ENCODE peak calls at places on chromosomes 7 and 10, in nine cellular contexts. S, W, D, Z, U, H, C, P and T are unnamed samples.

GRCh38 chr7:11570922-11571550 is 261.0 kb downstream of the THSD7A start:
- ATAC-seq in W (no peak), U (no peak), D (no peak), H (no peak), C (no peak), S (no peak), P (no peak), Z (no peak), T (no peak)

GRCh38 chr10:47258921-47259320 is 41.1 kb upstream of the GDF10 start:
- ATAC-seq in C (no peak), H (no peak), W (no peak), D (no peak), Z (no peak), P (no peak), U (no peak), S (no peak), T (no peak)

GRCh38 chr10:106132956-106133355 is 1031.5 kb downstream of the SORCS1 start:
- ATAC-seq in H (no peak), S (no peak), C (no peak), W (no peak), Z (no peak), U (no peak), D (no peak), P (no peak), T (no peak)

GRCh38 chr7:129457101-129457500 is 22.9 kb downstream of the STRIP2 start:
- ATAC-seq in U (no peak), D (no peak), H (no peak), C (no peak), Z (no peak), S (no peak), P (no peak), W (no peak), T (no peak)

GRCh38 chr10:71621263-71621751 is 98.3 kb downstream of the C10orf105 start:
- ATAC-seq in W (peak; percentile 94), S (no peak), H (peak; percentile 32), P (peak; percentile 68), U (peak; percentile 26), D (no peak), Z (no peak), C (no peak), T (no peak)

GRCh38 chr7:104653870-104654401 is 325.5 kb downstream of the LHFPL3 start:
- ATAC-seq in U (no peak), Z (no peak), C (no peak), W (no peak), S (no peak), P (no peak), H (no peak), D (no peak), T (no peak)

GRCh38 chr7:79434098-79434497 is 19.4 kb downstream of the MAGI2 start:
- ATAC-seq in Z (no peak), W (no peak), S (no peak), C (no peak), H (no peak), D (no peak), U (no peak), P (no peak), T (no peak)

GRCh38 chr10:50394832-50395231 is 143.5 kb upstream of the ASAH2 start:
- ATAC-seq in S (no peak), D (peak; percentile 34), P (no peak), Z (peak; percentile 31), W (peak; percentile 50), H (no peak), U (no peak), C (no peak), T (no peak)

GRCh38 chr10:77603529-77603927 is 34.1 kb downstream of the KCNMA1 start:
- ATAC-seq in P (peak; percentile 48), D (no peak), U (peak; percentile 24), Z (no peak), S (peak; percentile 39), H (peak; percentile 32), W (no peak), C (peak; percentile 55), T (peak; percentile 61)

GRCh38 chr10:73781879-73782748 is at the start of gene CHCHD1:
- ATAC-seq in C (peak; percentile 75), P (peak; percentile 81), D (peak; percentile 70), W (peak; percentile 85), U (peak; percentile 81), H (peak; percentile 80), S (peak; percentile 75), Z (peak; percentile 61), T (peak; percentile 83)

GRCh38 chr7:93374345-93374940 is 142.3 kb downstream of the VPS50 start:
- ATAC-seq in C (peak; percentile 55), H (no peak), P (no peak), W (no peak), Z (peak; percentile 35), D (no peak), U (peak; percentile 55), S (no peak), T (no peak)

GRCh38 chr7:92244803-92245486 is 769 bp downstream of the KRIT1 start:
- ATAC-seq in P (peak; percentile 24), W (peak; percentile 28), S (peak; percentile 2), D (peak; percentile 9), H (peak; percentile 29), Z (peak; percentile 6), C (peak; percentile 21), U (peak; percentile 19), T (no peak)

GRCh38 chr7:26343837-26344236 is 52.2 kb downstream of the SNX10 start:
- ATAC-seq in U (no peak), W (no peak), Z (no peak), C (no peak), P (no peak), D (no peak), S (no peak), H (no peak), T (no peak)

GRCh38 chr7:151062399-151063211 is 3.2 kb downstream of the SLC4A2 start:
- ATAC-seq in D (no peak), H (no peak), U (peak; percentile 61), S (no peak), P (no peak), C (no peak), Z (no peak), W (no peak), T (no peak)

GRCh38 chr7:2097492-2097891 is 135.3 kb downstream of the MAD1L1 start:
- ATAC-seq in C (no peak), U (no peak), W (no peak), P (no peak), H (no peak), D (no peak), Z (no peak), S (no peak), T (no peak)

GRCh38 chr7:131211500-131211899 is 116.2 kb upstream of the MKLN1 start:
- ATAC-seq in H (no peak), D (no peak), U (no peak), C (no peak), Z (no peak), S (no peak), W (no peak), P (peak; percentile 48), T (no peak)

GRCh38 chr7:42493436-42494198 is 256.6 kb upstream of the GLI3 start:
- ATAC-seq in C (peak; percentile 18), P (peak; percentile 95), Z (no peak), S (no peak), W (peak; percentile 97), H (peak; percentile 96), U (peak; percentile 97), D (no peak), T (peak; percentile 41)

GRCh38 chr7:136150311-136150710 is 173.2 kb upstream of the MTPN start:
- ATAC-seq in W (no peak), U (no peak), S (no peak), P (no peak), Z (no peak), C (no peak), D (no peak), H (no peak), T (no peak)

GRCh38 chr7:13151982-13152381 is 464.5 kb downstream of the ARL4A start:
- ATAC-seq in W (no peak), D (no peak), S (no peak), Z (no peak), H (no peak), C (no peak), P (no peak), U (no peak), T (no peak)

GRCh38 chr7:18593602-18594279 is 98.2 kb downstream of the HDAC9 start:
- ATAC-seq in D (no peak), C (no peak), U (no peak), P (no peak), W (no peak), H (no peak), Z (no peak), S (no peak), T (no peak)

GRCh38 chr7:41175435-41175834 is 527.5 kb downstream of the INHBA start:
- ATAC-seq in H (no peak), S (no peak), D (no peak), U (no peak), Z (no peak), W (no peak), C (no peak), P (no peak), T (no peak)

GRCh38 chr7:157575777-157576176 is 239.0 kb downstream of the DNAJB6 start:
- ATAC-seq in Z (peak; percentile 64), S (no peak), D (no peak), W (no peak), H (no peak), C (no peak), U (no peak), P (no peak), T (no peak)

GRCh38 chr7:73435471-73436009 is 2.0 kb downstream of the FZD9 start:
- ATAC-seq in W (peak; percentile 4), U (no peak), H (no peak), S (no peak), C (no peak), P (no peak), Z (no peak), D (no peak), T (no peak)

GRCh38 chr7:91090684-91091083 is 173.5 kb upstream of the FZD1 start:
- ATAC-seq in U (no peak), Z (no peak), P (peak; percentile 80), H (peak; percentile 63), W (no peak), S (no peak), C (no peak), D (no peak), T (no peak)

GRCh38 chr7:22204312-22204711 is 152.6 kb downstream of the RAPGEF5 start:
- ATAC-seq in U (no peak), D (no peak), H (no peak), W (peak; percentile 37), P (no peak), Z (no peak), C (no peak), S (no peak), T (no peak)

GRCh38 chr10:58647770-58648169 is 135.1 kb downstream of the BICC1 start:
- ATAC-seq in Z (no peak), U (no peak), D (no peak), W (no peak), S (no peak), H (no peak), P (no peak), C (no peak), T (no peak)

GRCh38 chr7:30844916-30845315 is 66.7 kb upstream of the AQP1 start:
- ATAC-seq in U (no peak), Z (no peak), P (no peak), S (no peak), D (no peak), H (no peak), C (no peak), W (no peak), T (no peak)

GRCh38 chr10:77291596-77292505 is 345.8 kb downstream of the KCNMA1 start:
- ATAC-seq in P (no peak), D (no peak), C (no peak), H (no peak), S (no peak), U (no peak), Z (no peak), W (no peak), T (no peak)

GRCh38 chr7:148433521-148434180 is 156.9 kb upstream of the C7orf33 start:
- ATAC-seq in D (no peak), P (no peak), H (no peak), S (no peak), U (no peak), C (no peak), Z (no peak), W (no peak), T (no peak)

GRCh38 chr7:120994512-120995363 is 6.2 kb downstream of the CPED1 start:
- ATAC-seq in Z (no peak), S (no peak), C (no peak), H (no peak), D (no peak), U (no peak), W (no peak), P (no peak), T (no peak)